ENCODE peak calls at places on chromosomes 2 and 18, in six cellular contexts. S is tibial nerve, L is sigmoid colon, A is spleen, P is breast epithelium, C is A549. M is an unnamed sample. For H3K4me1, the result is how much of the 10 kb centered on the place peaks cover.

GRCh38 chr18:78891185-78891762 is 88.3 kb upstream of the SALL3 start:
- DNase-seq in C (no peak), A (peak), L (no peak), S (no peak), P (no peak), M (no peak)

GRCh38 chr2:46171996-46172546 is 125.1 kb upstream of the EPAS1 start:
- DNase-seq in L (no peak), C (no peak), A (peak), P (no peak), S (no peak), M (no peak)

GRCh38 chr2:143015681-143016080 is 113.5 kb upstream of the ARHGAP15 start:
- DNase-seq in L (no peak), A (no peak), S (no peak), C (no peak), P (no peak), M (no peak)

GRCh38 chr18:48119204-48119603 is 188.7 kb upstream of the SMAD2 start:
- DNase-seq in A (peak), L (peak), P (no peak), C (no peak), S (no peak), M (no peak)

GRCh38 chr2:226721541-226721940 is 78.1 kb downstream of the IRS1 start:
- DNase-seq in A (no peak), P (no peak), C (no peak), S (peak), L (peak), M (peak)

GRCh38 chr18:51151568-51152511 is 45.6 kb downstream of the MEX3C start:
- DNase-seq in A (peak), L (no peak), C (no peak), S (no peak), P (no peak), M (no peak)

GRCh38 chr18:46387426-46388131 is 269.4 kb downstream of the LOXHD1 start:
- DNase-seq in C (no peak), S (no peak), L (no peak), P (no peak), A (no peak), M (no peak)

GRCh38 chr2:235106874-235107639 is 155.2 kb downstream of the SH3BP4 start:
- DNase-seq in S (peak), L (peak), A (no peak), P (peak), C (peak), M (peak)

GRCh38 chr2:133444411-133444934 is 123.8 kb downstream of the NCKAP5 start:
- DNase-seq in S (no peak), C (no peak), P (no peak), L (no peak), A (no peak), M (no peak)

GRCh38 chr2:44740678-44741077 is 200.8 kb upstream of the SIX3 start:
- DNase-seq in S (no peak), L (no peak), C (no peak), P (no peak), A (no peak), M (no peak)

GRCh38 chr2:162221064-162221463 is 22.2 kb downstream of the FAP start:
- DNase-seq in S (peak), A (peak), P (peak), C (peak), L (peak), M (peak)

GRCh38 chr2:224173210-224173609 is 134.1 kb upstream of the SERPINE2 start:
- DNase-seq in P (no peak), A (no peak), S (no peak), L (no peak), C (no peak), M (no peak)

GRCh38 chr2:219155054-219155644 is 5.5 kb downstream of the NHEJ1 start:
- DNase-seq in A (no peak), S (peak), P (no peak), C (peak), L (no peak), M (no peak)

GRCh38 chr2:172251231-172251630 is 148.5 kb upstream of the DLX2 start:
- DNase-seq in L (no peak), S (no peak), C (no peak), P (no peak), A (no peak), M (no peak)

GRCh38 chr18:57898506-57899124 is 95.5 kb upstream of the ATP8B1 start:
- DNase-seq in S (peak), P (no peak), L (no peak), C (no peak), A (no peak), M (no peak)

GRCh38 chr18:25875574-25875973 is 214.8 kb downstream of the SS18 start:
- DNase-seq in P (no peak), L (no peak), S (no peak), A (no peak), C (no peak), M (no peak)

GRCh38 chr18:44834867-44835469 is 154.3 kb downstream of the SETBP1 start:
- DNase-seq in A (no peak), C (no peak), L (no peak), S (no peak), P (no peak), M (no peak)

GRCh38 chr2:237310515-237311114 is 103.3 kb downstream of the COL6A3 start:
- DNase-seq in L (no peak), C (peak), S (no peak), P (no peak), A (no peak), M (no peak)

DNA sequence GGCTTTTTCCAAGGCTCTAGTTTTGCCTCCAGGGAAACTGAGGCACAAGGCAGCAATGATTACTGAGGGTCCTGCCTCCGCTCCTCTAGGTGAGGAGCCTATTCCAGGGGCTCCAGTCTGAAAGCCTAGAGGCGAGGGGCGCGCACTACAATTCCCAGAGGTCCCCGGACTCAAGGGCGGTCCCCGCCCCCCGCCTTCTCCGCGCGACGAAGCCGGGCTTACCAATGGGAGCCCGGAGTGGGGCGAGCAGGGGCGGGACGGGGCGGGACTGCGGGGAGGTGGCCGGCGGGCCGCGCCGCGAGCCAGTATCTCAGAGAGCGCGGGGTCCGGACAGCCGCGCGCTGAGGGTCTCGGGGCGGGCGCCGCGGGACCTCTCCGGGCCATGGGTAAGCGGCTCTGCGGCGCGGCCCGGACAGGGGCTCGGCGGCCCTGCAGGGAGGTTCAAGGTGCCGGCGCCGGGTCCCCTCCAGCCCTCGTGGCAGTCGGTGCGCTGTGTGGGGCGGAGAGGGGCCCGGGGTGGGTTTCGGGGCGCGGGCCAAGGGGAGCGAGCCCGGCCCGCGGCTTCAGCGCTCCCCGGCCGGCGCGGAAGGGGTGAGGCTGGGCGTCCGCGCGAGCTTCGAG is at the start of gene ARID5A:
- DNase-seq in A (peak), P (peak), L (peak), S (peak), C (peak), M (peak)
- TF ChIP-seq POLR2A in A (no peak), P (peak), L (peak), S (peak), C (peak), M (peak)

DNA sequence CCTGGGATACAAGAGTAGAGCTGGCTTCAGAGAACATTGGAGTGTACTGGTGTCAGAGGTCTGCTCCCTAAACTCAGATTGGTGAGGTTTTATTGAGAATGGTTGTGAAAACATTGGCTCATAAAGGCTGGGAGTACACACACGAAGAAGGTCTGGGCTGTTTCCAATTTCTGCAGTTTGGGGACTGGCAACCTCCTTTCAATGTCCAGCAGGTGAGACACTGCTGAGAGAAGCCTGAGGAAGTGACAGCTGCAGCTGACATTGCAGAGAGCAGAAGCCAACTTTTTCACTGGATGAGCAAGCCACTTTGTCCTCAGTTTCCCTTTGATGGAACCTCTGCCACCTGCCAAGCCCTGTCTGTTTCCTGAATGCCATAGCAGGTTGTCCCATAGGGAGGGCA is 346.6 kb upstream of the SPRED2 start:
- DNase-seq in A (no peak), C (no peak), S (no peak), L (no peak), P (no peak), M (no peak)
- H3K4me1 ChIP-seq in A (under half), C (under half), S (under half), L (under half), P (under half), M (under half)

GRCh38 chr2:178142274-178143065 is 30.2 kb downstream of the RBM45 start:
- DNase-seq in A (no peak), P (no peak), C (no peak), S (no peak), L (no peak), M (peak)
- TF ChIP-seq POLR2A in A (no peak), P (no peak), C (no peak), S (no peak), L (no peak), M (no peak)

DNA sequence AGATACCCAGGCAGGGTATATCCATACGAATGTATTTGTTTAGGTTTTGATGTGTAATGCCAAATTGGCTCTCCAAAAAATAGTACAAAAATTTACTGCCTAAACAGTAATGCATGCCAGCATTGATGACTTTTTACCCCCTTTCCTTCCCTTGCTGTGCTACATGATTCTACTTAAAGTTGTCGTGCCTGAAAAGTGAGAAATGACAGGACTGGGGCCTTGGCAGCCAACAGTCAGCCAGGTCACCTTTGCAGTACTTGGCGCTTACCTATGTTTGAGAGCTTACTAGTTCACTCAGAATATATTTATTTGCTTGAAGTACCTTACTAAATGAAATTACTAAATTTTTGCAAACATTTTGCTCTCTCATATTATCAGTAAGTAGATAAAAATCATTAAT is 1329.1 kb downstream of the DPP10 start:
- DNase-seq in L (no peak), A (no peak), C (no peak), P (no peak), S (no peak), M (no peak)
- H3K4me1 ChIP-seq in L (under half), A (under half), C (under half), P (under half), S (under half), M (under half)

GRCh38 chr2:96907405-96908041 is 37.6 kb upstream of the SEMA4C start:
- DNase-seq in A (no peak), S (peak), P (peak), C (no peak), L (peak), M (peak)
- TF ChIP-seq POLR2A in A (no peak), S (peak), P (no peak), C (no peak), L (peak), M (peak)

GRCh38 chr2:37663390-37663789 is 8.1 kb downstream of the CDC42EP3 start:
- DNase-seq in P (no peak), C (no peak), S (no peak), A (no peak), L (no peak), M (no peak)
- H3K4me1 ChIP-seq in P (under half), C (under half), S (under half), A (under half), L (half or more), M (half or more)

DNA sequence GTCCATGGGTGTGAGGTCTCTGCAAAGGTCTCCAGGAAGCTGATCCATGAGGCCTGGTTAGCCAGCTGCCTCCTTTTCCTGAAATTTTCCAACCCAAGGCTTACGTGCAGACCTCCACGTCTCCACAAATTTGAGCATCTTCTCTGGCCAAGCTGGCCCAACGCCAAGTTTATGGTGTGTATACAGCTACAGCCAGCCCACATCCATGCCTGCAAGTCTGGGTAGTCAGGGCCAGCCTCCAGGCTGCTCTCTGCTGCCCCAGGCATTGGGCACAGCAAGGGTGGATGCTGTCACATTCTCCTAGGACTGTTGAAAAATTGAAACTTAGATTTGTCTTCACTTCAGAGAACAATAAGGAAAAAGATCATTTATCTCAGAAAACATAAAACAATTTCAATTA is 525.5 kb upstream of the CHAC2 start:
- DNase-seq in L (no peak), P (no peak), C (no peak), A (no peak), S (no peak), M (no peak)
- TF ChIP-seq POLR2A in L (no peak), P (no peak), C (no peak), A (no peak), S (no peak), M (no peak)

GRCh38 chr18:13267517-13267916 is 49.0 kb downstream of the LDLRAD4 start:
- DNase-seq in C (no peak), L (no peak), P (no peak), A (peak), S (no peak), M (no peak)
- H3K4me1 ChIP-seq in C (under half), L (half or more), P (under half), A (under half), S (under half), M (half or more)

M was measured in gastrocnemius medialis.